ENCODE peak calls at places on chromosomes 6 and 20, in four cellular contexts. One of them, this sample, is unnamed. For H3K4me1 and H3K36me3, the result is how much of the 10 kb centered on the place peaks cover.

GRCh38 chr6:165551828-165552227 is 111.2 kb downstream of the PDE10A start:
- DNase-seq in CD8-positive, alpha-beta memory T cell: no peak
- DNase-seq in pancreas: no peak
- DNase-seq in mucosa of descending colon: no peak
- DNase-seq in this sample: no peak

GRCh38 chr6:127119361-127120108 is 1.1 kb downstream of the RSPO3 start:
- DNase-seq in CD8-positive, alpha-beta memory T cell: no peak
- DNase-seq in pancreas: no peak
- DNase-seq in mucosa of descending colon: peak
- DNase-seq in this sample: peak

GRCh38 chr20:48530957-48531356 is 296.8 kb downstream of the PREX1 start:
- DNase-seq in CD8-positive, alpha-beta memory T cell: no peak
- DNase-seq in pancreas: no peak
- DNase-seq in mucosa of descending colon: no peak
- DNase-seq in this sample: no peak

GRCh38 chr6:139540276-139540675 is 165.8 kb upstream of the CITED2 start:
- DNase-seq in CD8-positive, alpha-beta memory T cell: peak
- DNase-seq in pancreas: no peak
- DNase-seq in mucosa of descending colon: no peak
- DNase-seq in this sample: no peak

GRCh38 chr6:75991941-75992340 is 80.5 kb downstream of the IMPG1 start:
- DNase-seq in CD8-positive, alpha-beta memory T cell: no peak
- DNase-seq in pancreas: no peak
- DNase-seq in mucosa of descending colon: no peak
- DNase-seq in this sample: no peak

GRCh38 chr6:169791721-169792131 is 40.3 kb downstream of the ERMARD start:
- DNase-seq in CD8-positive, alpha-beta memory T cell: no peak
- DNase-seq in pancreas: no peak
- DNase-seq in mucosa of descending colon: no peak
- DNase-seq in this sample: no peak

GRCh38 chr6:169289671-169290408 is 36.2 kb upstream of the THBS2 start:
- DNase-seq in CD8-positive, alpha-beta memory T cell: no peak
- DNase-seq in pancreas: no peak
- DNase-seq in mucosa of descending colon: no peak
- DNase-seq in this sample: no peak

GRCh38 chr6:140105857-140106256 is 731.4 kb upstream of the CITED2 start:
- DNase-seq in CD8-positive, alpha-beta memory T cell: no peak
- DNase-seq in pancreas: no peak
- DNase-seq in mucosa of descending colon: peak
- DNase-seq in this sample: no peak

GRCh38 chr20:44810391-44811149 is at the start of gene RIMS4:
- DNase-seq in CD8-positive, alpha-beta memory T cell: no peak
- DNase-seq in pancreas: no peak
- DNase-seq in mucosa of descending colon: no peak
- DNase-seq in this sample: no peak

GRCh38 chr6:53833147-53833546 is 38.3 kb downstream of the LRRC1 start:
- DNase-seq in CD8-positive, alpha-beta memory T cell: no peak
- DNase-seq in pancreas: no peak
- DNase-seq in mucosa of descending colon: no peak
- DNase-seq in this sample: no peak

GRCh38 chr20:58690851-58691250 is 1.7 kb upstream of the NPEPL1 start:
- DNase-seq in CD8-positive, alpha-beta memory T cell: no peak
- DNase-seq in pancreas: no peak
- DNase-seq in mucosa of descending colon: no peak
- DNase-seq in this sample: no peak

GRCh38 chr6:134920422-134920821 is 29.5 kb downstream of the ALDH8A1 start:
- DNase-seq in CD8-positive, alpha-beta memory T cell: no peak
- DNase-seq in pancreas: no peak
- DNase-seq in mucosa of descending colon: no peak
- DNase-seq in this sample: no peak

GRCh38 chr20:6993526-6993925 is 226.0 kb downstream of the BMP2 start:
- DNase-seq in CD8-positive, alpha-beta memory T cell: no peak
- DNase-seq in pancreas: no peak
- DNase-seq in mucosa of descending colon: no peak
- DNase-seq in this sample: no peak

GRCh38 chr6:156662025-156662445 is 115.1 kb upstream of the ARID1B start:
- DNase-seq in CD8-positive, alpha-beta memory T cell: no peak
- DNase-seq in pancreas: peak
- DNase-seq in mucosa of descending colon: peak
- DNase-seq in this sample: no peak

GRCh38 chr20:23265226-23265625 is 85.4 kb upstream of the NXT1 start:
- DNase-seq in CD8-positive, alpha-beta memory T cell: no peak
- DNase-seq in pancreas: no peak
- DNase-seq in mucosa of descending colon: no peak
- DNase-seq in this sample: no peak

GRCh38 chr6:137403855-137404254 is 90.3 kb downstream of the OLIG3 start:
- DNase-seq in CD8-positive, alpha-beta memory T cell: no peak
- DNase-seq in pancreas: no peak
- DNase-seq in mucosa of descending colon: no peak
- DNase-seq in this sample: no peak

GRCh38 chr6:41500561-41500960 is 45.6 kb upstream of the FOXP4 start:
- DNase-seq in CD8-positive, alpha-beta memory T cell: no peak
- DNase-seq in pancreas: no peak
- DNase-seq in mucosa of descending colon: no peak
- DNase-seq in this sample: no peak

GRCh38 chr6:169156108-169156821 is 97.4 kb downstream of the THBS2 start:
- DNase-seq in CD8-positive, alpha-beta memory T cell: no peak
- DNase-seq in pancreas: no peak
- DNase-seq in mucosa of descending colon: no peak
- DNase-seq in this sample: no peak

GRCh38 chr6:72621243-72622093 is at the start of gene KCNQ5:
- DNase-seq in CD8-positive, alpha-beta memory T cell: peak
- DNase-seq in pancreas: no peak
- DNase-seq in mucosa of descending colon: peak
- DNase-seq in this sample: peak

GRCh38 chr6:108562503-108562993 is 1.8 kb downstream of the FOXO3 start:
- DNase-seq in CD8-positive, alpha-beta memory T cell: no peak
- DNase-seq in pancreas: peak
- DNase-seq in mucosa of descending colon: peak
- DNase-seq in this sample: peak

GRCh38 chr6:138844203-138844602 is 48.3 kb downstream of the ECT2L start:
- DNase-seq in CD8-positive, alpha-beta memory T cell: no peak
- DNase-seq in pancreas: no peak
- DNase-seq in mucosa of descending colon: peak
- DNase-seq in this sample: no peak

GRCh38 chr20:8722277-8722928 is 346.5 kb upstream of the PLCB4 start:
- DNase-seq in CD8-positive, alpha-beta memory T cell: no peak
- DNase-seq in pancreas: peak
- DNase-seq in mucosa of descending colon: peak
- DNase-seq in this sample: no peak

GRCh38 chr20:52859156-52859887 is 112.8 kb upstream of the TSHZ2 start:
- DNase-seq in CD8-positive, alpha-beta memory T cell: no peak
- DNase-seq in pancreas: peak
- DNase-seq in mucosa of descending colon: no peak
- DNase-seq in this sample: no peak

GRCh38 chr6:144278659-144279314 is 6.3 kb upstream of the UTRN start:
- DNase-seq in CD8-positive, alpha-beta memory T cell: no peak
- DNase-seq in pancreas: no peak
- DNase-seq in mucosa of descending colon: no peak
- DNase-seq in this sample: no peak

GRCh38 chr6:163585932-163586437 is 171.5 kb downstream of the QKI start:
- DNase-seq in CD8-positive, alpha-beta memory T cell: no peak
- DNase-seq in pancreas: peak
- DNase-seq in mucosa of descending colon: no peak
- DNase-seq in this sample: peak

GRCh38 chr6:36920049-36920448 is 34.3 kb downstream of the C6orf89 start:
- DNase-seq in CD8-positive, alpha-beta memory T cell: no peak
- DNase-seq in pancreas: peak
- DNase-seq in mucosa of descending colon: no peak
- DNase-seq in this sample: no peak

GRCh38 chr6:30075987-30076311 is 380 bp upstream of the RNF39 start:
- DNase-seq in CD8-positive, alpha-beta memory T cell: no peak
- DNase-seq in pancreas: peak
- DNase-seq in mucosa of descending colon: no peak
- DNase-seq in this sample: peak

GRCh38 chr6:144659202-144659731 is 374.1 kb downstream of the UTRN start:
- DNase-seq in CD8-positive, alpha-beta memory T cell: no peak
- DNase-seq in pancreas: peak
- DNase-seq in mucosa of descending colon: peak
- DNase-seq in this sample: no peak

GRCh38 chr6:13048113-13048512 is 280.2 kb downstream of the TBC1D7 start:
- DNase-seq in CD8-positive, alpha-beta memory T cell: no peak
- DNase-seq in pancreas: no peak
- DNase-seq in mucosa of descending colon: no peak
- DNase-seq in this sample: no peak

GRCh38 chr6:105274678-105275077 is 94.9 kb upstream of the POPDC3 start:
- DNase-seq in CD8-positive, alpha-beta memory T cell: no peak
- DNase-seq in pancreas: no peak
- DNase-seq in mucosa of descending colon: no peak
- DNase-seq in this sample: no peak

GRCh38 chr6:4778086-4778485 is 1.9 kb downstream of the CDYL start:
- DNase-seq in CD8-positive, alpha-beta memory T cell: no peak
- DNase-seq in pancreas: no peak
- DNase-seq in mucosa of descending colon: no peak
- DNase-seq in this sample: no peak

GRCh38 chr6:162963861-162964260 is 236.1 kb downstream of the PACRG start:
- DNase-seq in CD8-positive, alpha-beta memory T cell: no peak
- DNase-seq in pancreas: no peak
- DNase-seq in mucosa of descending colon: no peak
- DNase-seq in this sample: no peak

GRCh38 chr6:89792881-89793280 is 26.7 kb downstream of the MDN1 start:
- DNase-seq in CD8-positive, alpha-beta memory T cell: no peak
- DNase-seq in pancreas: no peak
- DNase-seq in mucosa of descending colon: peak
- DNase-seq in this sample: no peak

GRCh38 chr6:137013031-137013430 is 31.7 kb downstream of the IL20RA start:
- DNase-seq in CD8-positive, alpha-beta memory T cell: no peak
- DNase-seq in pancreas: no peak
- DNase-seq in mucosa of descending colon: no peak
- DNase-seq in this sample: no peak

GRCh38 chr20:55676097-55676496 is 329.2 kb downstream of the CBLN4 start:
- DNase-seq in CD8-positive, alpha-beta memory T cell: no peak
- DNase-seq in pancreas: no peak
- DNase-seq in mucosa of descending colon: no peak
- DNase-seq in this sample: no peak

GRCh38 chr6:32178547-32179440 is 589 bp downstream of the RNF5 start:
- DNase-seq in CD8-positive, alpha-beta memory T cell: no peak
- DNase-seq in pancreas: no peak
- DNase-seq in mucosa of descending colon: no peak
- DNase-seq in this sample: no peak
- H3K4me1 ChIP-seq in CD8-positive, alpha-beta memory T cell: half or more
- H3K4me1 ChIP-seq in pancreas: under half
- H3K4me1 ChIP-seq in mucosa of descending colon: under half
- H3K4me1 ChIP-seq in this sample: under half

GRCh38 chr6:99407076-99407475 is 13.1 kb upstream of the COQ3 start:
- DNase-seq in CD8-positive, alpha-beta memory T cell: no peak
- DNase-seq in pancreas: no peak
- DNase-seq in mucosa of descending colon: no peak
- DNase-seq in this sample: no peak
- H3K36me3 ChIP-seq in CD8-positive, alpha-beta memory T cell: half or more
- H3K36me3 ChIP-seq in pancreas: under half
- H3K36me3 ChIP-seq in mucosa of descending colon: under half
- H3K36me3 ChIP-seq in this sample: half or more

GRCh38 chr20:36741072-36741471 is 4.8 kb downstream of the NDRG3 start:
- DNase-seq in CD8-positive, alpha-beta memory T cell: no peak
- DNase-seq in pancreas: no peak
- DNase-seq in mucosa of descending colon: no peak
- DNase-seq in this sample: no peak
- H3K4me1 ChIP-seq in CD8-positive, alpha-beta memory T cell: under half
- H3K4me1 ChIP-seq in pancreas: under half
- H3K4me1 ChIP-seq in mucosa of descending colon: under half
- H3K4me1 ChIP-seq in this sample: under half

GRCh38 chr6:112207131-112207530 is 47.2 kb downstream of the LAMA4 start:
- DNase-seq in CD8-positive, alpha-beta memory T cell: no peak
- DNase-seq in pancreas: no peak
- DNase-seq in mucosa of descending colon: no peak
- DNase-seq in this sample: no peak
- H3K36me3 ChIP-seq in CD8-positive, alpha-beta memory T cell: under half
- H3K36me3 ChIP-seq in pancreas: under half
- H3K36me3 ChIP-seq in mucosa of descending colon: under half
- H3K36me3 ChIP-seq in this sample: under half

DNA sequence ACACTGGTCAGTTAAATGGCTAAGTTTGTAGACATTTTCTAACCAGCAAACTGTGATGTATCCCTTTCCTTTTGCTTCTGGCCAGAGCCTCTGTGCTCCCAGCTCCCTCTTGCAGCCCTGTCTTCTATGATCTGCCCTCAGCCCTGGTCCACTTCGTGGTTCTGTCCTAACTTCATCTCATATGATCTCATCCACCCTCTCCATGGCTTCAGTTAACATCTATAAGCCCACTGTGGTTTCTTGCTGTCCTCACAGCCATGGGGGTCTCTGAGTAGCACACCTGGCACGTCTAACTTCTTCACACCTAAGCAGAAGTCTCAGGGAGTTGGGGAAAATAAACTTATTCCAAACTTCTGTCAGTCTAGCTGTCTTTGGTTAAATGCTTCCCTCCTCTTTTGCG is 81.8 kb downstream of the IRF4 start:
- DNase-seq in CD8-positive, alpha-beta memory T cell: no peak
- DNase-seq in pancreas: no peak
- DNase-seq in mucosa of descending colon: no peak
- DNase-seq in this sample: no peak
- H3K4me1 ChIP-seq in CD8-positive, alpha-beta memory T cell: under half
- H3K4me1 ChIP-seq in pancreas: under half
- H3K4me1 ChIP-seq in mucosa of descending colon: under half
- H3K4me1 ChIP-seq in this sample: under half

GRCh38 chr6:78947962-78948361 is 80.6 kb downstream of the IRAK1BP1 start:
- DNase-seq in CD8-positive, alpha-beta memory T cell: no peak
- DNase-seq in pancreas: no peak
- DNase-seq in mucosa of descending colon: no peak
- DNase-seq in this sample: no peak

GRCh38 chr6:78948785-78949184 is 81.4 kb downstream of the IRAK1BP1 start:
- DNase-seq in CD8-positive, alpha-beta memory T cell: no peak
- DNase-seq in pancreas: no peak
- DNase-seq in mucosa of descending colon: no peak
- DNase-seq in this sample: no peak

GRCh38 chr6:78952362-78952761 is 85.0 kb downstream of the IRAK1BP1 start:
- DNase-seq in CD8-positive, alpha-beta memory T cell: no peak
- DNase-seq in pancreas: no peak
- DNase-seq in mucosa of descending colon: no peak
- DNase-seq in this sample: no peak

GRCh38 chr6:78942451-78942850 is 75.1 kb downstream of the IRAK1BP1 start:
- DNase-seq in CD8-positive, alpha-beta memory T cell: no peak
- DNase-seq in pancreas: no peak
- DNase-seq in mucosa of descending colon: no peak
- DNase-seq in this sample: no peak

GRCh38 chr6:78947529-78947928 is 80.2 kb downstream of the IRAK1BP1 start:
- DNase-seq in CD8-positive, alpha-beta memory T cell: no peak
- DNase-seq in pancreas: no peak
- DNase-seq in mucosa of descending colon: no peak
- DNase-seq in this sample: no peak
- H3K36me3 ChIP-seq in CD8-positive, alpha-beta memory T cell: under half
- H3K36me3 ChIP-seq in pancreas: under half
- H3K36me3 ChIP-seq in mucosa of descending colon: under half
- H3K36me3 ChIP-seq in this sample: half or more

GRCh38 chr6:35048631-35049083 is 92.5 kb downstream of the TCP11 start:
- DNase-seq in CD8-positive, alpha-beta memory T cell: no peak
- DNase-seq in pancreas: no peak
- DNase-seq in mucosa of descending colon: peak
- DNase-seq in this sample: no peak
- H3K4me1 ChIP-seq in CD8-positive, alpha-beta memory T cell: under half
- H3K4me1 ChIP-seq in pancreas: under half
- H3K4me1 ChIP-seq in mucosa of descending colon: under half
- H3K4me1 ChIP-seq in this sample: half or more